ENCODE peak calls at places on chromosomes 7 and 10, in five cellular contexts. One of them, this sample, is unnamed. For H3K27me3 and H3K9me3, the result is how much of the 10 kb centered on the place peaks cover.

GRCh38 chr10:132965411-132966057 is 23.2 kb upstream of the CFAP46 start:
- DNase-seq in K562: no peak
- DNase-seq in PC-9: no peak
- DNase-seq in GM23248: no peak
- DNase-seq in cardiac muscle cell: no peak
- DNase-seq in this sample: no peak

GRCh38 chr10:101358706-101359300 is 4.8 kb downstream of the BTRC start:
- DNase-seq in GM23248: peak
- DNase-seq in cardiac muscle cell: no peak
- DNase-seq in PC-9: no peak
- DNase-seq in K562: no peak
- DNase-seq in this sample: no peak

GRCh38 chr7:135320277-135320676 is 86.6 kb downstream of the STRA8 start:
- DNase-seq in K562: no peak
- DNase-seq in GM23248: peak
- DNase-seq in PC-9: peak
- DNase-seq in cardiac muscle cell: peak
- DNase-seq in this sample: peak

GRCh38 chr10:62454696-62455451 is 80.7 kb downstream of the ZNF365 start:
- DNase-seq in cardiac muscle cell: no peak
- DNase-seq in K562: no peak
- DNase-seq in GM23248: peak
- DNase-seq in PC-9: peak
- DNase-seq in this sample: no peak

GRCh38 chr7:64876792-64877713 is 26.0 kb upstream of the ZNF273 start:
- DNase-seq in GM23248: peak
- DNase-seq in cardiac muscle cell: peak
- DNase-seq in PC-9: no peak
- DNase-seq in K562: no peak
- DNase-seq in this sample: peak

GRCh38 chr10:109529258-109529657 is 394.1 kb downstream of the XPNPEP1 start:
- DNase-seq in K562: no peak
- DNase-seq in cardiac muscle cell: no peak
- DNase-seq in GM23248: no peak
- DNase-seq in PC-9: no peak
- DNase-seq in this sample: no peak

GRCh38 chr10:26621889-26622681 is 75.4 kb upstream of the PDSS1 start:
- DNase-seq in K562: no peak
- DNase-seq in PC-9: no peak
- DNase-seq in cardiac muscle cell: peak
- DNase-seq in GM23248: peak
- DNase-seq in this sample: peak

GRCh38 chr10:116143673-116144072 is 129.3 kb downstream of the GFRA1 start:
- DNase-seq in GM23248: no peak
- DNase-seq in PC-9: no peak
- DNase-seq in K562: no peak
- DNase-seq in cardiac muscle cell: peak
- DNase-seq in this sample: no peak

GRCh38 chr10:100894589-100895294 is 18.0 kb upstream of the SLF2 start:
- DNase-seq in PC-9: no peak
- DNase-seq in cardiac muscle cell: no peak
- DNase-seq in K562: no peak
- DNase-seq in GM23248: no peak
- DNase-seq in this sample: no peak

GRCh38 chr10:55214608-55215007 is 413.6 kb upstream of the PCDH15 start:
- DNase-seq in K562: no peak
- DNase-seq in GM23248: no peak
- DNase-seq in cardiac muscle cell: no peak
- DNase-seq in PC-9: no peak
- DNase-seq in this sample: no peak

GRCh38 chr10:111360260-111360925 is 283.6 kb downstream of the ADRA2A start:
- DNase-seq in PC-9: peak
- DNase-seq in K562: no peak
- DNase-seq in GM23248: peak
- DNase-seq in cardiac muscle cell: peak
- DNase-seq in this sample: peak

GRCh38 chr7:39702133-39702532 is 78.8 kb downstream of the RALA start:
- DNase-seq in cardiac muscle cell: no peak
- DNase-seq in PC-9: no peak
- DNase-seq in K562: no peak
- DNase-seq in GM23248: no peak
- DNase-seq in this sample: no peak

GRCh38 chr7:44238116-44238695 is 37.4 kb downstream of the YKT6 start:
- DNase-seq in cardiac muscle cell: no peak
- DNase-seq in GM23248: no peak
- DNase-seq in K562: no peak
- DNase-seq in PC-9: no peak
- DNase-seq in this sample: no peak

GRCh38 chr7:159030490-159031134 is 114.1 kb downstream of the VIPR2 start:
- DNase-seq in PC-9: no peak
- DNase-seq in GM23248: peak
- DNase-seq in K562: peak
- DNase-seq in cardiac muscle cell: peak
- DNase-seq in this sample: peak

GRCh38 chr7:155809332-155809946 is 2.8 kb downstream of the SHH start:
- DNase-seq in GM23248: no peak
- DNase-seq in cardiac muscle cell: no peak
- DNase-seq in K562: no peak
- DNase-seq in PC-9: no peak
- DNase-seq in this sample: no peak

GRCh38 chr7:155809947-155810606 is 2.2 kb downstream of the SHH start:
- DNase-seq in K562: no peak
- DNase-seq in PC-9: no peak
- DNase-seq in cardiac muscle cell: no peak
- DNase-seq in GM23248: no peak
- DNase-seq in this sample: peak

GRCh38 chr7:155811895-155812761 is at the start of gene SHH:
- DNase-seq in K562: no peak
- DNase-seq in GM23248: peak
- DNase-seq in cardiac muscle cell: no peak
- DNase-seq in PC-9: no peak
- DNase-seq in this sample: no peak

GRCh38 chr7:155811560-155811894 is 736 bp downstream of the SHH start:
- DNase-seq in GM23248: no peak
- DNase-seq in PC-9: no peak
- DNase-seq in K562: no peak
- DNase-seq in cardiac muscle cell: no peak
- DNase-seq in this sample: no peak

GRCh38 chr7:155810607-155811559 is 1.4 kb downstream of the SHH start:
- DNase-seq in PC-9: no peak
- DNase-seq in K562: no peak
- DNase-seq in cardiac muscle cell: no peak
- DNase-seq in GM23248: no peak
- DNase-seq in this sample: no peak
- H3K27me3 ChIP-seq in PC-9: under half
- H3K27me3 ChIP-seq in K562: half or more
- H3K27me3 ChIP-seq in cardiac muscle cell: half or more
- H3K27me3 ChIP-seq in GM23248: half or more
- H3K27me3 ChIP-seq in this sample: half or more

DNA sequence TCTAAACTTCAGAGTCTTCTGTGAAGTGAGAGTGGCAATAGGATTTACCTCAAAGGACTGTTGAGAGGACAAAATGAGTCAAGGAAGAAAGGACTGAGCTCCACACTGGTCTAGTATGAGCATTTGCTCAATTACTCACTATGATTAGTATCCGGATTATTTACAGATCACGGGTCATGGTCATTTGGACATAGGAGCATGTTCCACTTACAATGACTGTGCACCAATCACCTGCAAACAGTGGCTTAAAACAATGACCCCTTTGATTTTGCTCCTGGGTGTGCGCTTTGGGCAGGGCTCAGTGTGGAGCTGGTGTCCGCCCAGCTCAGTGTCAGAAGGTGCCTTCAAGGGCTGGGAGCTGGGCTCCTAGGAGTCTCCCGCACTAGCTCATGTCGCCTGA is 225.4 kb downstream of the TCERG1L start:
- DNase-seq in GM23248: no peak
- DNase-seq in PC-9: no peak
- DNase-seq in cardiac muscle cell: no peak
- DNase-seq in K562: no peak
- DNase-seq in this sample: no peak
- H3K9me3 ChIP-seq in GM23248: under half
- H3K9me3 ChIP-seq in PC-9: under half
- H3K9me3 ChIP-seq in cardiac muscle cell: under half
- H3K9me3 ChIP-seq in K562: under half
- H3K9me3 ChIP-seq in this sample: under half

GRCh38 chr7:131031100-131031868 is 296.4 kb upstream of the MKLN1 start:
- DNase-seq in PC-9: no peak
- DNase-seq in K562: no peak
- DNase-seq in cardiac muscle cell: no peak
- DNase-seq in GM23248: no peak
- DNase-seq in this sample: no peak
- H3K27ac ChIP-seq in PC-9: no peak
- H3K27ac ChIP-seq in K562: no peak
- H3K27ac ChIP-seq in cardiac muscle cell: no peak
- H3K27ac ChIP-seq in GM23248: no peak
- H3K27ac ChIP-seq in this sample: no peak

DNA sequence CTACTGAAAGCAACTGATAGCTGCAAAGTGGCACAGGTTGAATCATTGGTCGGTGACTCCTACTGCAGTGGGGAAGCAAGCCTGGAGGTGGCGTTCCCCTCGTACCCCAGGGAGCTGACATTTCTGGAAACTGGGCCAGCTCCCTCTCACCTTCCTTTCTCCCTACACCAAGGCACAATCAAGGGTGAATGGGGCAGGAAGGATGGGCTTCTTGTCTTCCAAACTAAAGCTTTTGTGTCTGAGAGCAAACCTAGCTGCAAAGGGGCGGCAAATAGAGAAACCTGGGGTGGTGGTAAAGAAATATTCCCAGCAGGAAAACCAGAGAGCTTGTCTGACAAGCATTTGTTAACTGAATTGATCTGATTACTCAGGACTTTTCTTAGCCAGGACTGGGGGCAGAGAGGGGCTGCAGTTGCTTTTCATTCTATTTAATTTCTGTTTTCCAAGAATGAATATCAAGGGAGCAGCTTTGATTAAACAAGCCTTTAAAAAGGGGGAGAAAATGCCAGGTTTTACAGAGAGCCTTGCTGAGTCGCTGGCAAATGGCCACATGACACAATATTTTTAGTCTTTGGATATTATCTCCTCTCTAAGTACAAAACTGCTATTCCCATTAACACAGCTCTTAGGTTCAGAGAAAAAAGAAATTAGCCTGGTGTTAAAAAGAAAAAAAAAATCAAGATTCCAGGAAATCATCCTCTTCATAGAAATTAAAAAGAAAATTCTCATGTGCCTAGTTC is 27.8 kb downstream of the CDHR3 start:
- DNase-seq in K562: no peak
- DNase-seq in GM23248: peak
- DNase-seq in PC-9: no peak
- DNase-seq in cardiac muscle cell: peak
- DNase-seq in this sample: no peak
- H3K27me3 ChIP-seq in K562: half or more
- H3K27me3 ChIP-seq in GM23248: under half
- H3K27me3 ChIP-seq in PC-9: under half
- H3K27me3 ChIP-seq in cardiac muscle cell: under half
- H3K27me3 ChIP-seq in this sample: under half

GRCh38 chr7:112021348-112022044 is 184.7 kb downstream of the DOCK4 start:
- DNase-seq in GM23248: no peak
- DNase-seq in K562: no peak
- DNase-seq in cardiac muscle cell: no peak
- DNase-seq in PC-9: no peak
- DNase-seq in this sample: no peak
- H3K9me3 ChIP-seq in GM23248: under half
- H3K9me3 ChIP-seq in K562: under half
- H3K9me3 ChIP-seq in cardiac muscle cell: under half
- H3K9me3 ChIP-seq in PC-9: under half
- H3K9me3 ChIP-seq in this sample: under half

This sample was measured in heart left ventricle.